ENCODE peak calls at places on chromosomes 12 and 14, in nine cellular contexts. Y is HCT116; H is CD8-positive, alpha-beta T cell; J is right atrium auricular region; I is heart left ventricle; O is HAP-1; A is aorta; W is CD4-positive, alpha-beta T cell; N is endothelial cell of umbilical vein. G is an unnamed sample. For H3K27me3, the result is how much of the 10 kb centered on the place peaks cover.

GRCh38 chr12:126534495-126534894 is 1469.3 kb downstream of the AACS start:
- DNase-seq in H (no peak), A (no peak), W (no peak), Y (no peak), O (no peak), I (no peak), N (no peak), J (no peak), G (no peak)

GRCh38 chr12:57341275-57341990 is 89.4 kb downstream of the R3HDM2 start:
- DNase-seq in N (no peak), I (no peak), H (no peak), O (no peak), W (no peak), Y (no peak), J (no peak), A (no peak), G (no peak)

GRCh38 chr12:10196210-10196609 is 16.5 kb upstream of the GABARAPL1 start:
- DNase-seq in J (peak), N (no peak), H (no peak), O (no peak), A (no peak), I (no peak), Y (no peak), W (no peak), G (no peak)

GRCh38 chr12:107402041-107403022 is 283.3 kb upstream of the PWP1 start:
- DNase-seq in Y (peak), I (no peak), O (peak), N (peak), W (peak), A (no peak), J (no peak), H (peak), G (peak)

GRCh38 chr14:93276031-93276716 is 56.7 kb downstream of the BTBD7 start:
- DNase-seq in A (no peak), J (no peak), N (no peak), Y (no peak), H (no peak), W (no peak), I (no peak), O (no peak), G (no peak)

GRCh38 chr12:1840561-1840960 is 20.2 kb downstream of the LRTM2 start:
- DNase-seq in O (no peak), N (no peak), H (no peak), J (no peak), I (no peak), A (peak), W (no peak), Y (no peak), G (no peak)

GRCh38 chr12:127957001-127957660 is 309.8 kb upstream of the TMEM132C start:
- DNase-seq in A (no peak), W (no peak), O (no peak), H (no peak), N (no peak), I (no peak), Y (no peak), J (no peak), G (no peak)

GRCh38 chr12:10909462-10909861 is at the start of gene TAS2R13:
- DNase-seq in J (no peak), H (no peak), W (no peak), N (no peak), A (no peak), O (no peak), I (no peak), Y (no peak), G (no peak)

GRCh38 chr12:83865431-83865830 is 1047.2 kb downstream of the SLC6A15 start:
- DNase-seq in I (no peak), J (no peak), W (no peak), Y (no peak), A (no peak), O (no peak), N (no peak), H (no peak), G (no peak)

GRCh38 chr12:106985479-106985878 is 1.5 kb downstream of the MTERF2 start:
- DNase-seq in N (no peak), W (no peak), J (no peak), Y (no peak), H (no peak), I (no peak), O (no peak), A (no peak), G (no peak)

GRCh38 chr14:27077181-27077738 is 479.4 kb upstream of the NOVA1 start:
- DNase-seq in H (no peak), N (no peak), I (no peak), O (no peak), Y (no peak), A (no peak), W (no peak), J (no peak), G (no peak)

GRCh38 chr14:47365248-47365647 is 310.2 kb downstream of the MDGA2 start:
- DNase-seq in I (no peak), O (no peak), A (no peak), J (no peak), W (no peak), N (no peak), Y (no peak), H (no peak), G (no peak)

GRCh38 chr12:67441736-67442346 is 172.7 kb downstream of the CAND1 start:
- DNase-seq in O (peak), I (peak), A (peak), Y (peak), N (peak), J (peak), H (peak), W (peak), G (peak)

GRCh38 chr12:105409881-105410471 is 79.5 kb downstream of the C12orf75 start:
- DNase-seq in O (no peak), A (peak), I (peak), H (no peak), W (no peak), Y (no peak), N (peak), J (peak), G (no peak)

GRCh38 chr12:10562306-10562933 is 51.0 kb downstream of the MAGOHB start:
- DNase-seq in H (peak), I (no peak), W (no peak), A (no peak), Y (peak), J (no peak), O (peak), N (peak), G (peak)

GRCh38 chr12:11089246-11089645 is 2.9 kb downstream of the TAS2R43 start:
- DNase-seq in A (no peak), I (no peak), O (no peak), J (no peak), N (no peak), Y (no peak), H (no peak), W (no peak), G (no peak)

GRCh38 chr12:3988519-3989217 is 115.5 kb upstream of the PARP11 start:
- DNase-seq in I (no peak), J (no peak), N (no peak), O (no peak), A (no peak), Y (no peak), H (peak), W (peak), G (peak)

GRCh38 chr14:71701990-71702389 is 230.2 kb upstream of the RGS6 start:
- DNase-seq in H (no peak), W (no peak), J (no peak), Y (no peak), O (no peak), A (no peak), N (no peak), I (no peak), G (no peak)

GRCh38 chr14:66117600-66117999 is 368.6 kb upstream of the CCDC196 start:
- DNase-seq in J (no peak), O (no peak), A (no peak), H (no peak), N (peak), Y (peak), W (no peak), I (no peak), G (no peak)

GRCh38 chr12:47107926-47108325 is 28.2 kb upstream of the AMIGO2 start:
- DNase-seq in W (no peak), N (no peak), Y (no peak), I (no peak), A (no peak), J (no peak), H (no peak), O (no peak), G (no peak)

GRCh38 chr12:93379432-93380308 is 1.9 kb downstream of the NUDT4 start:
- DNase-seq in A (no peak), O (no peak), N (peak), W (no peak), J (peak), I (no peak), H (no peak), Y (no peak), G (peak)

GRCh38 chr12:74922117-74922516 is 287.5 kb downstream of the KCNC2 start:
- DNase-seq in Y (no peak), A (no peak), H (no peak), J (no peak), I (no peak), N (no peak), O (no peak), W (no peak), G (no peak)

GRCh38 chr12:27549231-27549800 is 25.3 kb downstream of the PPFIBP1 start:
- DNase-seq in A (no peak), O (no peak), W (no peak), I (no peak), H (no peak), Y (peak), J (no peak), N (peak), G (no peak)

GRCh38 chr12:101455685-101456084 is 19.5 kb upstream of the SPIC start:
- DNase-seq in I (no peak), Y (no peak), W (peak), O (no peak), A (no peak), N (no peak), J (no peak), H (peak), G (no peak)

GRCh38 chr14:64293976-64294671 is at the start of gene ESR2:
- DNase-seq in J (no peak), N (peak), Y (no peak), W (no peak), I (peak), H (no peak), O (peak), A (no peak), G (peak)

GRCh38 chr12:114685320-114685781 is 1.4 kb upstream of the TBX3 start:
- DNase-seq in H (no peak), Y (no peak), W (no peak), A (no peak), I (no peak), N (no peak), J (no peak), O (no peak), G (no peak)
- H3K27me3 ChIP-seq in H (under half), Y (under half), W (half or more), A (under half), I (half or more), N (half or more), J (under half), O (under half), G (under half)

GRCh38 chr12:61821381-61821780 is 438.8 kb upstream of the USP15 start:
- DNase-seq in J (no peak), A (no peak), Y (no peak), N (no peak), I (no peak), O (no peak), H (no peak), W (no peak), G (no peak)
- H3K27me3 ChIP-seq in J (under half), A (under half), Y (under half), N (under half), I (under half), O (under half), H (under half), W (under half), G (under half)

GRCh38 chr12:49346659-49347306 is at the start of gene DNAJC22:
- DNase-seq in W (no peak), H (no peak), Y (no peak), A (no peak), I (no peak), N (no peak), J (no peak), O (peak), G (peak)

GRCh38 chr12:49347307-49348237 is 884 bp downstream of the DNAJC22 start:
- DNase-seq in J (peak), N (peak), H (peak), O (peak), Y (peak), I (peak), A (peak), W (peak), G (peak)

GRCh38 chr12:49344486-49345047 is 2.1 kb upstream of the DNAJC22 start:
- DNase-seq in N (no peak), I (no peak), H (no peak), W (no peak), A (no peak), J (no peak), Y (no peak), O (no peak), G (no peak)

GRCh38 chr12:49345048-49345839 is 1.4 kb upstream of the DNAJC22 start:
- DNase-seq in J (no peak), A (no peak), Y (no peak), N (no peak), W (no peak), H (no peak), I (no peak), O (peak), G (no peak)

DNA sequence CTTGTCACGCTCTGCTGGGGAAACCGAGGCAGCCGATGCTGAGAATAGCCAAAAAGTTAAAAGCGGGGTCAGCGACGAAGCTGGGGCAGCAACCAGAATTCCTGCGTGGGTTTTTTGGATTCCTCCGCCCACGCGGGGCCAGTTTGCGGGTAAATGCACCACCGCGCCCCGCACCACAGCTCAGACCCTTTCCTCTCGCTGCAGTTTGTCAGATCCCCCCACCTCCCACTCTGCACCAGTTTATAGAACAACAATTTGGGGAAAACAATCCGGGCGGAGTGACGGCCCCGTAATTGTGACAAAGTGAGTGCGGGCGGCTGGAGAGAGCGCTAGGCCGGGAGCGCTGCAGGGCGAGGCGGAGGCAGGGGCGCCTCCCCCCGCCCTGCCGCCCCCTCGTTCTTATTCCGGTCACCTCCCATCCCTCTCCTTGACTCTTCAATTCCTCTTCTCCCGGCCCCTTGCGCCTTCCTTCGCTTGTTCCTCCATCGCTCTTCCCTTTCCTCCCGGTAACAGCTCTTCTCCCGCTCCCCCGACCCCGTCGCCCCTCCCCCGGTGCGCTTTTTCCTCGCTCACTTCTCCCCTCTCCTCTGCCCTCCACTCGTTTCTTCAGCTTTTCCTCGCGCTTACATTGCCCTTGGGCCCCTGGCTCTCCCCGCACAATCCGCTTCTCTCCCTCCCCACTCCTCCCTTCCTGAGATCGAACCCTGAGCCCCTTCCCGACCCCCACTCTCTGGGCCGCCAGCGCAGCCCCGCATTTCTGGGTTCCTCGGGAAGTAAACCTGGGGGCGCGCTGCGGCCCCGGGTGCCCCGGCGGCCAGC is 639 bp upstream of the DNAJC22 start:
- DNase-seq in A (no peak), N (no peak), O (no peak), Y (no peak), I (no peak), W (no peak), J (no peak), H (no peak), G (no peak)
- H3K27me3 ChIP-seq in A (under half), N (under half), O (under half), Y (under half), I (half or more), W (half or more), J (under half), H (under half), G (half or more)

GRCh38 chr14:37588667-37588955 is 6.4 kb downstream of the FOXA1 start:
- DNase-seq in W (no peak), O (no peak), Y (no peak), N (no peak), A (no peak), J (no peak), I (no peak), H (no peak), G (no peak)
- H3K27me3 ChIP-seq in W (half or more), O (under half), Y (under half), N (half or more), A (under half), J (half or more), I (half or more), H (under half), G (under half)

DNA sequence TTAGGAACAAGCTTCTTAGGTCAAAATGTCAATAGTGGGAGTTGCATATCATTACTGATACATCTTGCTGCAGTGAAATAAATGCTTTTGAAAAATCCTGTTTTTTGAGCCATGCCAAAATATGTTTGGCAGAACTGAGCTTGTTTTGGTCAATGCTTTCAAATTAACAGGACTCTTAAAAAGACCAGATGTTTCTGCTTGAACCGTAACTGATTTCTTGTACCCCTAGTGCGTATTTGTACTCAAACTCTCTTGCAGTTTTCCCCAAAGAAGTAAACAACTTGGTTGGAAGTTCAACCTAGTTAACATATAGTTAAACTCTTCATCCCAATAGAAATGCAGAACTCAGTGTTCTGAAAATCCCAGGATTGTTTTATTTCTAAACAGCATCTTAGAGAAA is 3.4 kb downstream of the TRHDE start:
- DNase-seq in J (no peak), A (no peak), I (no peak), H (no peak), W (no peak), Y (no peak), N (no peak), O (no peak), G (no peak)
- H3K27me3 ChIP-seq in J (under half), A (under half), I (half or more), H (under half), W (under half), Y (under half), N (under half), O (under half), G (under half)

DNA sequence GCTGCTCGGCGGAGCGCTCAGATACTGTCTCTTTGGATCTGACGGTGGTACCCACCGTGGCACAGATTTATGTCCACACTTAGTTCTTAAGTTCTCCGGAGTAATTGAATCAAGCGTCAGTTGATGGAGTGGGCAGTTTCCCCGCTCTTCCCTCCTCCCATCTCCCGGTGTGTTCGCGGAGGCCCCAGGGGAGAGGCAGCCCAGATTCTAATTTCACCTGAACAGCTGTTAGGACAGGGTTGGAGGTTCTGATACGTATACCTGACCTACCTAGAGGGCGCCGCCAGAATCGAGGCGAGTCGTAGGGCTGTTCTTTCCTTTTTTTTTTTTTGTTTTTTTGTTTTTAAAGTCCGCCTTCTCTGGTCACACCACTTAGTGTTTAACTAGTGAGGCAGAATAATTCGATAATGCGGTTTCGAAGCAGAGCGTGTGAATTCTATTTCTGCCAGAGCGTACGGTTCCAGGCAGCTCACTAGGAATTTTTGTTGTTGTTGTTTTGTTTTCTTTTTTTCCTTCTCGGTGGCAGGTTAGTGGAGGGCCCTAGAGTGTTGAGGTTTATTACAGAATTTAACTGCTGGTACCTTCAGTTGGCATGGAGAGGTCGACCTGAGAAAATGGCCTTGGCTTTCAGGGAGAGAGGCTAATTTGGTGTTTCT is 22.3 kb upstream of the GNS start:
- DNase-seq in Y (no peak), N (peak), W (no peak), I (no peak), A (no peak), O (peak), J (no peak), H (no peak), G (peak)
- H3K27me3 ChIP-seq in Y (under half), N (under half), W (half or more), I (under half), A (under half), O (under half), J (under half), H (under half), G (under half)

GRCh38 chr14:79281244-79282199 is 929.8 kb downstream of the DIO2 start:
- DNase-seq in O (no peak), H (no peak), J (no peak), I (no peak), A (no peak), W (no peak), N (no peak), Y (no peak), G (no peak)

GRCh38 chr14:79278286-79278797 is 933.0 kb downstream of the DIO2 start:
- DNase-seq in O (no peak), W (no peak), I (no peak), J (no peak), A (no peak), N (no peak), H (peak), Y (no peak), G (no peak)

GRCh38 chr14:79280400-79280670 is 931.0 kb downstream of the DIO2 start:
- DNase-seq in I (no peak), W (no peak), H (no peak), A (no peak), Y (no peak), J (no peak), O (no peak), N (no peak), G (no peak)

GRCh38 chr14:79278798-79279644 is 932.3 kb downstream of the DIO2 start:
- DNase-seq in N (peak), W (no peak), J (peak), Y (no peak), I (peak), O (peak), A (peak), H (no peak), G (peak)

DNA sequence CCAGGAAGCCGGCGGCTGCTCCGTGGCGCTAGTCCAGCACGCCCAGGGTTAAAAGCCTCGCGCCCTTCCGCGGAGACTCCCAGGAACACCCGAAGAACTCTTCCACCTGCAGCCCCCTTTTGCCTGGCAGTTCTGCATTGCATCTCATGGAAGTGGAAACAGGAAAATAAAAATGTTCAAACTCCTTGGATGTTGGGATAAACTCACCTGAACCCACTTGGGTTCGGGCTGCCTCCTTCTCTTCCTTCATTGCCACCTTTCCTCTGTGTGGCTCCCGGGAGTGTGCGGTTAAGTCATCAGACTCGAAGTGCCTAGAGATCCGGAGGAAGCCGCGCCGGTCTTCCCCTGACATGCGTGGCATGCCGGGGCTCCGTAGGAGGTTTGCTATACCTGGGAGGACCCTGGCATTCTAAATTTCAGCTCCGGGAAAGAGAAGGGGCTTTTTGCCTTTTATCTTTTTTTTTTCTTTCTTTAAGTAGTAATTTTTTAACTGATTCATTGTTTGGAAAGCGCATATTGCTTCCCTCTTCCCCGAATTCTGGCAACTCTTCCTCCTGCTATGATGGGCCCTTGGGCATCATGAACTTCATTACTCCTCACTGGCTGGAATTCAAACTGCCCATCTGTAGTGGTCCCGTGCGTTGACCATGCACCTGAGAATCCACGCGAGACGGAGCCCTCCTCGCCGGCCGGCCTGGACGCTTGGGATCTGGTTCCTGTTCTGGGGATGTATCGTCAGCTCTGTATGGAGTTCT is 931.5 kb downstream of the DIO2 start:
- DNase-seq in N (no peak), Y (no peak), A (no peak), H (no peak), O (no peak), J (no peak), I (no peak), W (no peak), G (no peak)
- H3K27me3 ChIP-seq in N (under half), Y (under half), A (under half), H (under half), O (under half), J (under half), I (under half), W (under half), G (under half)